ENCODE peak calls at places on chromosomes 12 and 14, in five cellular contexts. One of them, this sample, is unnamed.
A peak's percentile ranks its signal among the peaks of the same experiment; 100 is the strongest.

GRCh38 chr14:91509083-91509877 is 830 bp downstream of the PPP4R3A start:
- DNase-seq in fibroblast of lung: no peak
- DNase-seq in psoas muscle: peak; percentile 39
- DNase-seq in PC-3: no peak
- DNase-seq in upper lobe of left lung: peak; percentile 54
- DNase-seq in this sample: peak; percentile 8

GRCh38 chr12:67989184-67989965 is at the start of gene IFNG-AS1:
- DNase-seq in fibroblast of lung: no peak
- DNase-seq in psoas muscle: no peak
- DNase-seq in PC-3: no peak
- DNase-seq in upper lobe of left lung: no peak
- DNase-seq in this sample: no peak

GRCh38 chr14:34227834-34228662 is 234.0 kb downstream of the SPTSSA start:
- DNase-seq in fibroblast of lung: peak; percentile 49
- DNase-seq in psoas muscle: peak; percentile 56
- DNase-seq in PC-3: peak; percentile 81
- DNase-seq in upper lobe of left lung: peak; percentile 48
- DNase-seq in this sample: peak; percentile 73

GRCh38 chr14:91149462-91149861 is 35.6 kb downstream of the DGLUCY start:
- DNase-seq in fibroblast of lung: peak; percentile 100
- DNase-seq in psoas muscle: peak; percentile 25
- DNase-seq in PC-3: peak; percentile 100
- DNase-seq in upper lobe of left lung: peak; percentile 74
- DNase-seq in this sample: peak; percentile 99

GRCh38 chr12:124549629-124550028 is 17.8 kb downstream of the NCOR2 start:
- DNase-seq in fibroblast of lung: peak; percentile 49
- DNase-seq in psoas muscle: no peak
- DNase-seq in PC-3: no peak
- DNase-seq in upper lobe of left lung: no peak
- DNase-seq in this sample: no peak

GRCh38 chr12:121933522-121934317 is 15.3 kb downstream of the CFAP251 start:
- DNase-seq in fibroblast of lung: peak; percentile 60
- DNase-seq in psoas muscle: no peak
- DNase-seq in PC-3: no peak
- DNase-seq in upper lobe of left lung: peak; percentile 73
- DNase-seq in this sample: peak; percentile 53

GRCh38 chr12:70177637-70178036 is 65.6 kb upstream of the CNOT2 start:
- DNase-seq in fibroblast of lung: no peak
- DNase-seq in psoas muscle: no peak
- DNase-seq in PC-3: no peak
- DNase-seq in upper lobe of left lung: no peak
- DNase-seq in this sample: no peak

GRCh38 chr12:85740190-85740589 is 96.0 kb downstream of the RASSF9 start:
- DNase-seq in fibroblast of lung: no peak
- DNase-seq in psoas muscle: no peak
- DNase-seq in PC-3: no peak
- DNase-seq in upper lobe of left lung: no peak
- DNase-seq in this sample: no peak

GRCh38 chr14:105060751-105061427 is 4.3 kb downstream of the GPR132 start:
- DNase-seq in fibroblast of lung: no peak
- DNase-seq in psoas muscle: peak; percentile 47
- DNase-seq in PC-3: no peak
- DNase-seq in upper lobe of left lung: peak; percentile 71
- DNase-seq in this sample: no peak

GRCh38 chr12:88510841-88511240 is 69.4 kb downstream of the KITLG start:
- DNase-seq in fibroblast of lung: no peak
- DNase-seq in psoas muscle: no peak
- DNase-seq in PC-3: no peak
- DNase-seq in upper lobe of left lung: no peak
- DNase-seq in this sample: no peak

GRCh38 chr12:77746108-77746507 is 84.6 kb upstream of the NAV3 start:
- DNase-seq in fibroblast of lung: peak; percentile 59
- DNase-seq in psoas muscle: no peak
- DNase-seq in PC-3: no peak
- DNase-seq in upper lobe of left lung: no peak
- DNase-seq in this sample: peak; percentile 74

GRCh38 chr12:96132819-96133218 is 61.4 kb upstream of the ELK3 start:
- DNase-seq in fibroblast of lung: no peak
- DNase-seq in psoas muscle: no peak
- DNase-seq in PC-3: peak; percentile 23
- DNase-seq in upper lobe of left lung: no peak
- DNase-seq in this sample: no peak

GRCh38 chr14:56979961-56980360 is 169.7 kb upstream of the OTX2 start:
- DNase-seq in fibroblast of lung: no peak
- DNase-seq in psoas muscle: no peak
- DNase-seq in PC-3: no peak
- DNase-seq in upper lobe of left lung: no peak
- DNase-seq in this sample: no peak

GRCh38 chr12:5916785-5917290 is 28.2 kb downstream of the ANO2 start:
- DNase-seq in fibroblast of lung: no peak
- DNase-seq in psoas muscle: no peak
- DNase-seq in PC-3: no peak
- DNase-seq in upper lobe of left lung: no peak
- DNase-seq in this sample: no peak

GRCh38 chr12:130752692-130753230 is 36.7 kb upstream of the RIMBP2 start:
- DNase-seq in fibroblast of lung: no peak
- DNase-seq in psoas muscle: no peak
- DNase-seq in PC-3: no peak
- DNase-seq in upper lobe of left lung: no peak
- DNase-seq in this sample: no peak

GRCh38 chr12:89634508-89634907 is 74.1 kb downstream of the ATP2B1 start:
- DNase-seq in fibroblast of lung: no peak
- DNase-seq in psoas muscle: no peak
- DNase-seq in PC-3: no peak
- DNase-seq in upper lobe of left lung: no peak
- DNase-seq in this sample: no peak

GRCh38 chr12:122327494-122328385 is 61.4 kb upstream of the VPS33A start:
- DNase-seq in fibroblast of lung: no peak
- DNase-seq in psoas muscle: no peak
- DNase-seq in PC-3: no peak
- DNase-seq in upper lobe of left lung: no peak
- DNase-seq in this sample: peak; percentile 14

GRCh38 chr12:82966160-82966559 is 279.5 kb downstream of the TMTC2 start:
- DNase-seq in fibroblast of lung: no peak
- DNase-seq in psoas muscle: no peak
- DNase-seq in PC-3: no peak
- DNase-seq in upper lobe of left lung: peak; percentile 25
- DNase-seq in this sample: peak; percentile 3

GRCh38 chr12:64237382-64237781 is 15.3 kb upstream of the KICS2 start:
- DNase-seq in fibroblast of lung: no peak
- DNase-seq in psoas muscle: no peak
- DNase-seq in PC-3: no peak
- DNase-seq in upper lobe of left lung: no peak
- DNase-seq in this sample: no peak

GRCh38 chr12:23949212-23950010 is at the start of gene SOX5:
- DNase-seq in fibroblast of lung: peak; percentile 81
- DNase-seq in psoas muscle: peak; percentile 17
- DNase-seq in PC-3: no peak
- DNase-seq in upper lobe of left lung: peak; percentile 58
- DNase-seq in this sample: peak; percentile 59

GRCh38 chr14:97873291-97873690 is 1076.1 kb downstream of the VRK1 start:
- DNase-seq in fibroblast of lung: no peak
- DNase-seq in psoas muscle: no peak
- DNase-seq in PC-3: peak; percentile 65
- DNase-seq in upper lobe of left lung: no peak
- DNase-seq in this sample: no peak

GRCh38 chr14:100868621-100869370 is 34.7 kb downstream of the RTL1 start:
- DNase-seq in fibroblast of lung: no peak
- DNase-seq in psoas muscle: no peak
- DNase-seq in PC-3: no peak
- DNase-seq in upper lobe of left lung: no peak
- DNase-seq in this sample: no peak

GRCh38 chr14:106879241-106879640 is 1352.9 kb downstream of the TMEM121 start:
- DNase-seq in fibroblast of lung: no peak
- DNase-seq in psoas muscle: no peak
- DNase-seq in PC-3: peak; percentile 35
- DNase-seq in upper lobe of left lung: peak; percentile 49
- DNase-seq in this sample: no peak

GRCh38 chr12:110744176-110744575 is 1.5 kb upstream of the PPP1CC start:
- DNase-seq in fibroblast of lung: peak; percentile 68
- DNase-seq in psoas muscle: no peak
- DNase-seq in PC-3: peak; percentile 91
- DNase-seq in upper lobe of left lung: no peak
- DNase-seq in this sample: peak; percentile 32

GRCh38 chr12:84856156-84856900 is 56.3 kb downstream of the SLC6A15 start:
- DNase-seq in fibroblast of lung: peak; percentile 11
- DNase-seq in psoas muscle: no peak
- DNase-seq in PC-3: peak; percentile 53
- DNase-seq in upper lobe of left lung: no peak
- DNase-seq in this sample: peak; percentile 11

GRCh38 chr14:105271224-105271890 is 23.0 kb downstream of the BTBD6 start:
- DNase-seq in fibroblast of lung: no peak
- DNase-seq in psoas muscle: no peak
- DNase-seq in PC-3: no peak
- DNase-seq in upper lobe of left lung: no peak
- DNase-seq in this sample: no peak

GRCh38 chr14:96252323-96253052 is 3.5 kb upstream of the BDKRB1 start:
- DNase-seq in fibroblast of lung: no peak
- DNase-seq in psoas muscle: no peak
- DNase-seq in PC-3: no peak
- DNase-seq in upper lobe of left lung: no peak
- DNase-seq in this sample: no peak

GRCh38 chr12:129610601-129611120 is 293.2 kb downstream of the TMEM132D start:
- DNase-seq in fibroblast of lung: no peak
- DNase-seq in psoas muscle: no peak
- DNase-seq in PC-3: no peak
- DNase-seq in upper lobe of left lung: no peak
- DNase-seq in this sample: no peak

GRCh38 chr12:111313833-111314259 is 55.0 kb downstream of the PHETA1 start:
- DNase-seq in fibroblast of lung: peak; percentile 42
- DNase-seq in psoas muscle: peak; percentile 75
- DNase-seq in PC-3: peak; percentile 87
- DNase-seq in upper lobe of left lung: peak; percentile 69
- DNase-seq in this sample: peak; percentile 78

GRCh38 chr12:109968032-109968420 is 28.1 kb downstream of the GIT2 start:
- DNase-seq in fibroblast of lung: no peak
- DNase-seq in psoas muscle: no peak
- DNase-seq in PC-3: no peak
- DNase-seq in upper lobe of left lung: no peak
- DNase-seq in this sample: no peak

GRCh38 chr12:81080431-81080983 is 2.6 kb downstream of the ACSS3 start:
- DNase-seq in fibroblast of lung: peak; percentile 57
- DNase-seq in psoas muscle: no peak
- DNase-seq in PC-3: no peak
- DNase-seq in upper lobe of left lung: no peak
- DNase-seq in this sample: peak; percentile 86

GRCh38 chr14:101819251-101819990 is 57.9 kb downstream of the PPP2R5C start:
- DNase-seq in fibroblast of lung: no peak
- DNase-seq in psoas muscle: no peak
- DNase-seq in PC-3: no peak
- DNase-seq in upper lobe of left lung: peak; percentile 52
- DNase-seq in this sample: no peak

GRCh38 chr12:120131116-120131515 is 14.6 kb upstream of the RAB35 start:
- DNase-seq in fibroblast of lung: no peak
- DNase-seq in psoas muscle: no peak
- DNase-seq in PC-3: no peak
- DNase-seq in upper lobe of left lung: no peak
- DNase-seq in this sample: no peak

GRCh38 chr14:51318777-51319176 is 78.7 kb downstream of the TMX1 start:
- DNase-seq in fibroblast of lung: peak; percentile 35
- DNase-seq in psoas muscle: no peak
- DNase-seq in PC-3: no peak
- DNase-seq in upper lobe of left lung: no peak
- DNase-seq in this sample: no peak

GRCh38 chr12:107760817-107761501 is at the start of gene PRDM4:
- DNase-seq in fibroblast of lung: peak; percentile 92
- DNase-seq in psoas muscle: peak; percentile 96
- DNase-seq in PC-3: peak; percentile 98
- DNase-seq in upper lobe of left lung: peak; percentile 96
- DNase-seq in this sample: peak; percentile 96
- TF ChIP-seq CTCF in fibroblast of lung: no peak
- TF ChIP-seq CTCF in psoas muscle: peak; percentile 36
- TF ChIP-seq CTCF in PC-3: peak; percentile 36
- TF ChIP-seq CTCF in upper lobe of left lung: peak; percentile 66
- TF ChIP-seq CTCF in this sample: no peak

DNA sequence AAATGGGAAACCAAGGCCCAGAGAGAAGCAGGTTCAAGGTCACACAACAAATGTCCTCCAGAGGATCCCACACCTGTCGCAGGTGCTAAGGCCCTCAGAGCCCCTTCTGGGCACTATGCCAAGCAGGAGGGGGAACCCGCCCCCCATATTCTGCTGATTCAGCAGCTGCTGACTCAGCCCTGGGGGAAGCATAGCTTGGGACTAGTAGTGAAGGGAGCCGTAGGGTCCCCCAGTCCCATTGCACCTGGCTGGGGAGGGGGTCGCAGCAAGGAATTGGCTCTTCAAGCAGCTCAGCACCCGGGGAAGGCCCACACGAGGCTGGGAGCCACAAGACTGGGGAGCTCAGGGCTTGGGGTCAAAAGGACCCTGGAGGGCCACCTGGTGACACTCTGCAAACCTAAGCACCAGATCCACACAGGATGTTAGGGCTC is 1.0 kb downstream of the RASAL1 start:
- DNase-seq in fibroblast of lung: no peak
- DNase-seq in psoas muscle: no peak
- DNase-seq in PC-3: no peak
- DNase-seq in upper lobe of left lung: no peak
- DNase-seq in this sample: no peak
- H3K4me3 ChIP-seq in fibroblast of lung: no peak overlapping the region
- H3K4me3 ChIP-seq in psoas muscle: no peak overlapping the region
- H3K4me3 ChIP-seq in PC-3: peak overlapping the region; percentile 54
- H3K4me3 ChIP-seq in upper lobe of left lung: no peak overlapping the region
- H3K4me3 ChIP-seq in this sample: no peak overlapping the region

GRCh38 chr14:74324945-74325361 is 22.2 kb upstream of the ABCD4 start:
- DNase-seq in fibroblast of lung: no peak
- DNase-seq in psoas muscle: no peak
- DNase-seq in PC-3: peak; percentile 60
- DNase-seq in upper lobe of left lung: no peak
- DNase-seq in this sample: peak; percentile 71
- TF ChIP-seq CTCF in fibroblast of lung: peak; percentile 84
- TF ChIP-seq CTCF in psoas muscle: peak; percentile 36
- TF ChIP-seq CTCF in PC-3: peak; percentile 68
- TF ChIP-seq CTCF in upper lobe of left lung: no peak
- TF ChIP-seq CTCF in this sample: peak; percentile 74

DNA sequence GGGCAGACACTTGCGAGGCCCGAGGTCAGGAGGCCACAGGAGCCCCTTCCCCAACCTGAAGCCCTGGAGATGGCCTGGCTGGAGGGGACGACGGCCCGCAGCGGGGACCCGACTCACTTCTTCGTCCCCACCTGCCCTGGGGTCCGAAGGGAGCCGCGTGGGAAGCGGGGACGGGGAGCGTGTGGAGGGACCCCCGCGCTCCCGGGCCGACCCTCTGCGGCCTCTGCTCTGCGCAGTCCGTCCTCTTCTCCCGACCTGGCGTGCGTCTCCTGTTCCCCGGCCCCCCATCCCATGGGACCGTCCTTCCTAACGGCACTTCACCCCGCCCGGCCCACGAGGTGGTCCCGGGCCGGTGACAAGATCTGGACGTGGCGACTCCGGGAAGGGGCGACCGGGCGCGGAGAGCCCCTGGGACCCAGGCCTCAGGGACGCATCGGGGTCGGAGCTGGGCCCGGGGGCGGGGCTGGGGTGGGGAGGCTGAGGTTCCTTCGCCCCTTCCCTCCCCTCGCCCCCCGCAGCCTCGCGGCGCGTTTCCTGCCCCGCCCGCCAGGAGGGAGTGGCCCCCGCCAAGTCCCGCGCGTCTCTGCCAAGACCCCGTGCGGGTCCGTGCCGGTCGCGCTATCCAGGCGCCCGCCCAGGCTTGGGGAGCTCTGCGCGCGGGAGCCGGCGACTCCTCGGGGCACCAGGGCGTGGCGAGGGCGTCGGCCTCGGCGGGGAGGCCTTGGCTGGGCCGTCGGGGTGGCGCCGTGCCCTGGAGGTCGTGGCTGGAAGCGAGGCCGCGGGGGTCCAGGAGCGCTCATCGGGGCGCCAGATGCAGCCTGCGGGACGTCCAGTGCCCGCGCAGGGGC is 97.1 kb downstream of the TNFAIP2 start:
- DNase-seq in fibroblast of lung: no peak
- DNase-seq in psoas muscle: peak; percentile 34
- DNase-seq in PC-3: no peak
- DNase-seq in upper lobe of left lung: no peak
- DNase-seq in this sample: no peak
- H3K4me3 ChIP-seq in fibroblast of lung: no peak overlapping the region
- H3K4me3 ChIP-seq in psoas muscle: peak overlapping the region; percentile 65
- H3K4me3 ChIP-seq in PC-3: no peak overlapping the region
- H3K4me3 ChIP-seq in upper lobe of left lung: no peak overlapping the region
- H3K4me3 ChIP-seq in this sample: no peak overlapping the region

This sample was measured in choroid plexus epithelial cell.